ENCODE peak calls at places on chromosomes 16 and 17, in four cellular contexts. A, W, O and K are unnamed samples.

GRCh38 chr17:17921192-17922082 is 50.8 kb downstream of the TOM1L2 start:
- DNase-seq in W (peak), O (peak), A (peak), K (peak)

GRCh38 chr16:825298-826061 is 24.9 kb upstream of the GNG13 start:
- DNase-seq in W (no peak), A (no peak), O (no peak), K (no peak)

GRCh38 chr16:58464047-58464915 is 35.7 kb upstream of the NDRG4 start:
- DNase-seq in W (no peak), O (peak), A (no peak), K (no peak)

GRCh38 chr16:83420206-83420760 is 387.5 kb upstream of the HSBP1 start:
- DNase-seq in O (no peak), A (peak), W (no peak), K (peak)

GRCh38 chr17:61496174-61496956 is 44.1 kb downstream of the TBX4 start:
- DNase-seq in W (no peak), A (no peak), O (peak), K (no peak)

GRCh38 chr16:84075376-84075775 is 32.8 kb upstream of the SLC38A8 start:
- DNase-seq in O (no peak), A (no peak), W (no peak), K (no peak)

GRCh38 chr16:1346422-1347285 is 5.0 kb downstream of the TSR3 start:
- DNase-seq in W (no peak), O (no peak), A (no peak), K (no peak)

GRCh38 chr17:77214743-77215142 is 74.0 kb downstream of the SEC14L1 start:
- DNase-seq in W (peak), O (peak), A (peak), K (peak)

GRCh38 chr17:235831-236640 is 54.6 kb upstream of the DOC2B start:
- DNase-seq in A (no peak), O (no peak), W (no peak), K (no peak)

GRCh38 chr16:14502932-14503741 is 126.9 kb downstream of the PARN start:
- DNase-seq in O (no peak), A (peak), W (no peak), K (peak)

GRCh38 chr17:1607971-1608320 is 20.7 kb downstream of the SLC43A2 start:
- DNase-seq in W (no peak), A (no peak), O (no peak), K (no peak)

GRCh38 chr17:4433515-4434031 is at the start of gene SPNS3:
- DNase-seq in O (no peak), A (no peak), W (no peak), K (no peak)

GRCh38 chr17:50946891-50947843 is 81.0 kb upstream of the TOB1 start:
- DNase-seq in W (no peak), A (no peak), O (peak), K (no peak)

GRCh38 chr17:59652119-59652518 is 32.4 kb downstream of the CLTC start:
- DNase-seq in W (no peak), O (no peak), A (no peak), K (peak)

GRCh38 chr17:21463779-21464407 is 87.7 kb downstream of the KCNJ12 start:
- DNase-seq in A (no peak), W (no peak), O (peak), K (peak)

GRCh38 chr17:15287533-15288267 is 22.6 kb upstream of the PMP22 start:
- DNase-seq in W (no peak), O (peak), A (no peak), K (peak)

GRCh38 chr16:86044241-86044671 is 145.3 kb downstream of the IRF8 start:
- DNase-seq in A (no peak), W (peak), O (peak), K (peak)

GRCh38 chr17:3802461-3803307 is 1.7 kb upstream of the ITGAE start:
- DNase-seq in W (no peak), A (peak), O (no peak), K (peak)

GRCh38 chr16:67949645-67950044 is 5.7 kb upstream of the LCAT start:
- DNase-seq in W (no peak), O (no peak), A (no peak), K (no peak)

GRCh38 chr16:4945560-4946502 is 8.9 kb upstream of the PPL start:
- DNase-seq in W (peak), O (no peak), A (peak), K (no peak)

GRCh38 chr17:49616546-49617205 is 41.0 kb downstream of the NXPH3 start:
- DNase-seq in O (no peak), W (no peak), A (no peak), K (peak)

DNA sequence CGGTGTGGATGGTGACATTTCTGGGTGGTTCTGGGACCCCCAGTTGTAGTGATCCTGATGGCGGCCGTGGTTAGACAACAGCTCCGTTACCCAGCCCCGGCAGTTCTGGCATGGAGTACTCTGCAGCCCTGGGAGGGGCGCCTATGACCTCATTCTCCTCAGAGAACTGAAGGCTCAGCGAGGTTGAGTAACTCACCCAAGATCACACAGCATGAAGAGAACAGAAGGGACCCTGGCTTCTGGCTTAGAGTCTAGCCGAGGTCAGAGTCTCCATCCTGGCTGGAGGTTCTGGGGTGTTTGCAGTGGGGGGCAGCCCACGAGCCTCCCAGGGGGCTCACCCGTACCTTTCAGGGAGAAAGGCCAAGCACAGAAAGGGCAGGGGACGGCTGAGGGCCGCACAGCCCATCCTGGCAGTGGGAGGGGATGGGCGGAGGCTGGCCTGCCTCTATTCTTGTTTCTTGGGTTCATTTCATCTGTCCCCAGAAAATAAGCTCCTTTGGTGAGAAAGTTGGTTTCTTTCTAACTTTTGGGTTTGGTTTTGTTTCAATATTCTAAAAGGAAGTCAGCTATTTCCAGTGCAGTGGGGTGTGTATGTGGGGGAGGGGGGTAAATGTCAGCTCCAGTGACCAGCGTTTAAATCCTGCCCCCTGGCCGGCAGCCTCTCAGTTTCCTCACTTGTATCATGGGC is 13.2 kb downstream of the ZFPM1 start:
- DNase-seq in A (no peak), W (no peak), O (no peak), K (peak)
- H3K4me3 ChIP-seq in A (no peak), W (no peak), O (no peak), K (no peak)

GRCh38 chr16:88407807-88408206 is 25.0 kb downstream of the ZNF469 start:
- DNase-seq in A (no peak), O (no peak), W (no peak), K (no peak)

GRCh38 chr16:88407042-88407420 is 24.3 kb downstream of the ZNF469 start:
- DNase-seq in O (no peak), W (no peak), A (no peak), K (no peak)

GRCh38 chr16:88405325-88406060 is 22.7 kb downstream of the ZNF469 start:
- DNase-seq in W (no peak), O (no peak), A (no peak), K (peak)

GRCh38 chr16:88404769-88405168 is 22.0 kb downstream of the ZNF469 start:
- DNase-seq in W (no peak), O (no peak), A (no peak), K (no peak)

GRCh38 chr16:88406096-88407041 is 23.6 kb downstream of the ZNF469 start:
- DNase-seq in W (no peak), O (no peak), A (no peak), K (no peak)
- TF ChIP-seq CTCF in W (no peak), O (peak), A (no peak), K (peak)

GRCh38 chr16:75116911-75117245 is 298 bp upstream of the LDHD start:
- DNase-seq in O (no peak), A (no peak), W (no peak), K (no peak)

GRCh38 chr16:75114179-75114945 is 2.2 kb downstream of the LDHD start:
- DNase-seq in A (no peak), W (no peak), O (peak), K (no peak)

GRCh38 chr16:75114946-75115825 is 1.4 kb downstream of the LDHD start:
- DNase-seq in A (no peak), O (peak), W (no peak), K (no peak)

GRCh38 chr16:75113541-75114121 is 2.9 kb downstream of the LDHD start:
- DNase-seq in W (no peak), O (peak), A (no peak), K (no peak)

DNA sequence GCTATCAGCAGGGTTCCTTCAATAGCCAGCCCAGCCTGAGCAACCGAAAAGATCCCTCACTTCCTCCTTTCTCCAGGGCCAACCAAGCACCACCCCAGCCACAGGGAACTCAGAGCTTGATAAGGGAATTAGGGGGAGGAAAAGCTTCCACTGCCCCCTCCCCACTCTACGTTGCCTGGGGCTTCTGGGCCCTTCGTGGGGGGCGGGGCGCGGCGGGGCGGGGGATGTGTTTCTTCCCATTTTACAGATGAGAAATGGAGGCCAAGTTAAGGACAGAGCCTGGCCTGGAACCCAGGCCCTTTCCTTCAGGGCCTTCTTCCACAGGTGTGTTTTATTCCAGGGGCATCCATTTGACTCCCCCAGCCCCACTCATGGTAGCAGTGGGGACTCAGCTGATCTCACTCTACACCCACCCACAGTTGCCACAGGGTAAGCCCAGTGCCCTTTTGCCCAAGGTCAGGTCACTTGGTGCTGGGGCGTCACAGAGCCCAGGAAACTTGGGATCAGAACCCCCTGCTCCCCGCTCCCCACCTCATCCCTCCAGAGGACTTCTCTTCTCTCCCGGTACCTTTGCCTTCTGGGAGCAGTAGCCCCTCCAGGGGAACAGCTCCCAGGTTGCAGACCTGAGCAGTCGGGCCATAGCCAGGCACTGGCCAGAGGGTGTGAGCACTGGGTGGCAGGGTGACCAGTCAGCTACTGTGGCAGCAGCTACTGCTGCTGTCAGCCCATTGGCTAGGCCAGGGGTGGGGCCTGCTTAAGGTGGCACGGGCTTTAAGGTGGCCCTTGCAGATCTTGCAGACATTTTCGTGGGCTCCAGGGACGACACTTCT is at the start of gene LDHD:
- DNase-seq in A (peak), O (peak), W (peak), K (peak)
- H3K4me3 ChIP-seq in A (no peak), O (no peak), W (peak), K (peak)

GRCh38 chr17:45889579-45889978 is 4.8 kb upstream of the MAPT start:
- DNase-seq in W (no peak), O (peak), A (no peak), K (no peak)
- TF ChIP-seq CTCF in W (no peak), O (peak), A (peak), K (peak)

GRCh38 chr16:89052824-89053724 is 40.6 kb upstream of the ACSF3 start:
- DNase-seq in A (no peak), W (peak), O (no peak), K (no peak)
- H3K4me3 ChIP-seq in A (no peak), W (peak), O (no peak), K (no peak)

GRCh38 chr16:30482366-30482765 is 9.8 kb downstream of the ITGAL start:
- DNase-seq in A (no peak), O (no peak), W (peak), K (peak)
- TF ChIP-seq CTCF in A (peak), O (peak), W (no peak), K (peak)

GRCh38 chr17:10036511-10037061 is 131.5 kb upstream of the RCVRN start:
- DNase-seq in O (no peak), W (no peak), A (no peak), K (no peak)
- H3K4me3 ChIP-seq in O (no peak), W (no peak), A (no peak), K (no peak)